ENCODE peak calls at places on chromosomes 1 and 21, in ten cellular contexts. U, X, K, R, J, D, F, C, O and L are unnamed samples.

GRCh38 chr21:45406801-45407628 is 2.0 kb downstream of the COL18A1 start:
- DNase-seq in U (no peak), X (peak), K (peak), R (no peak), J (peak), D (no peak), F (no peak), C (no peak), O (no peak), L (no peak)

GRCh38 chr1:154952664-154953063 is 3.2 kb downstream of the PBXIP1 start:
- DNase-seq in U (no peak), X (no peak), K (no peak), R (no peak), J (no peak), D (no peak), F (no peak), C (no peak), O (no peak), L (no peak)

GRCh38 chr1:145889722-145890121 is 4.1 kb upstream of the ANKRD35 start:
- DNase-seq in U (no peak), X (no peak), K (no peak), R (no peak), J (no peak), D (no peak), F (no peak), C (no peak), O (no peak), L (no peak)

GRCh38 chr1:198656500-198656932 is 17.7 kb downstream of the PTPRC start:
- DNase-seq in U (no peak), X (no peak), K (no peak), R (peak), J (no peak), D (peak), F (no peak), C (no peak), O (no peak), L (peak)

GRCh38 chr1:209409786-209410185 is 173.7 kb upstream of the CAMK1G start:
- DNase-seq in U (peak), X (no peak), K (no peak), R (no peak), J (no peak), D (peak), F (peak), C (no peak), O (no peak), L (no peak)

GRCh38 chr1:38789498-38790169 is 69.9 kb downstream of the RRAGC start:
- DNase-seq in U (no peak), X (no peak), K (no peak), R (no peak), J (no peak), D (no peak), F (no peak), C (no peak), O (no peak), L (no peak)

GRCh38 chr1:66571789-66572188 is 37.8 kb downstream of the SGIP1 start:
- DNase-seq in U (no peak), X (no peak), K (no peak), R (no peak), J (no peak), D (peak), F (peak), C (no peak), O (no peak), L (no peak)

GRCh38 chr1:204493882-204494280 is 724 bp downstream of the PIK3C2B start:
- DNase-seq in U (no peak), X (peak), K (peak), R (peak), J (peak), D (no peak), F (peak), C (no peak), O (peak), L (no peak)

GRCh38 chr1:236200925-236201324 is 58.6 kb downstream of the GPR137B start:
- DNase-seq in U (no peak), X (no peak), K (no peak), R (no peak), J (no peak), D (no peak), F (no peak), C (no peak), O (no peak), L (no peak)

GRCh38 chr1:236636017-236636416 is 31.7 kb upstream of the HEATR1 start:
- DNase-seq in U (no peak), X (peak), K (no peak), R (no peak), J (no peak), D (no peak), F (no peak), C (no peak), O (no peak), L (no peak)

GRCh38 chr1:180431683-180432082 is 70.7 kb downstream of the ACBD6 start:
- DNase-seq in U (no peak), X (no peak), K (no peak), R (no peak), J (no peak), D (no peak), F (no peak), C (no peak), O (no peak), L (no peak)

GRCh38 chr1:221727146-221728036 is 14.5 kb downstream of the DUSP10 start:
- DNase-seq in U (no peak), X (no peak), K (no peak), R (no peak), J (no peak), D (no peak), F (no peak), C (no peak), O (no peak), L (no peak)

GRCh38 chr1:86775395-86775794 is 71.0 kb downstream of the SH3GLB1 start:
- DNase-seq in U (no peak), X (no peak), K (no peak), R (no peak), J (no peak), D (no peak), F (no peak), C (no peak), O (no peak), L (no peak)

GRCh38 chr1:22364764-22365163 is 86.9 kb upstream of the ZBTB40 start:
- DNase-seq in U (no peak), X (no peak), K (no peak), R (no peak), J (no peak), D (no peak), F (no peak), C (no peak), O (no peak), L (no peak)

GRCh38 chr1:57489342-57490036 is 65.6 kb upstream of the DAB1 start:
- DNase-seq in U (no peak), X (no peak), K (no peak), R (no peak), J (no peak), D (peak), F (peak), C (no peak), O (no peak), L (no peak)

DNA sequence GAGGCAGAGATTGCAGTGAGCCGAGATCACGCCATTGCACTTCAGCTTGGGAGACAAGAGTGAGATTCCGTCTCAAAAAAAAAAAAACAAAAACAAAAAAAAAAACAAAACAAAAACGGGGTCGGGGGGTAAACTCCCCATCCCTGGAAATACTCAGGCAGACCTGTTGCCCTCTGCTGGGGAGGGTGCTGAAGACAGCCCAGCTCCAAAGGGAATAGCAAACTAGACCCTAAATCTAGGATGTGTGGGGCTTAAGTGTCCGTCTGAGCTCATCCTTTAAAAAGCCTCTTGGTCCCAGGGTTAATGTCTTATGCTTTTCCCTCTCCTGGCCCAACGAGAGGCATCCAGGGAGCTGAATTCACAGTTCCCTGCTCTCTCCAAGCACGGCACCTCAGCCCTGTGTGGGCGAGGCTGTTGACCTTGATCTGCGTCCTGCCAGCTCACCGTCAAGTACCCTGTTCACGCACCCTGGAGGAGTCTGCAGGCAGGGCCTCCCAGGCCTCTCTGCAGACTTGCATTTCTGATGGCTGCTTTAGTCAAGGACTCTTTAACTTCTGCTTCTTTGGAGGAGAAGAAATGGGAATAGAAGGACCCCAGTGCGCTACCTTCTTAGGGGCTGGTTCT is 22.3 kb downstream of the KCND3 start:
- DNase-seq in U (no peak), X (no peak), K (no peak), R (no peak), J (no peak), D (no peak), F (no peak), C (no peak), O (no peak), L (no peak)
- TF ChIP-seq CTCF in U (no peak), X (no peak), K (no peak), R (no peak), J (no peak), D (no peak), F (no peak), C (no peak), O (no peak), L (no peak)

DNA sequence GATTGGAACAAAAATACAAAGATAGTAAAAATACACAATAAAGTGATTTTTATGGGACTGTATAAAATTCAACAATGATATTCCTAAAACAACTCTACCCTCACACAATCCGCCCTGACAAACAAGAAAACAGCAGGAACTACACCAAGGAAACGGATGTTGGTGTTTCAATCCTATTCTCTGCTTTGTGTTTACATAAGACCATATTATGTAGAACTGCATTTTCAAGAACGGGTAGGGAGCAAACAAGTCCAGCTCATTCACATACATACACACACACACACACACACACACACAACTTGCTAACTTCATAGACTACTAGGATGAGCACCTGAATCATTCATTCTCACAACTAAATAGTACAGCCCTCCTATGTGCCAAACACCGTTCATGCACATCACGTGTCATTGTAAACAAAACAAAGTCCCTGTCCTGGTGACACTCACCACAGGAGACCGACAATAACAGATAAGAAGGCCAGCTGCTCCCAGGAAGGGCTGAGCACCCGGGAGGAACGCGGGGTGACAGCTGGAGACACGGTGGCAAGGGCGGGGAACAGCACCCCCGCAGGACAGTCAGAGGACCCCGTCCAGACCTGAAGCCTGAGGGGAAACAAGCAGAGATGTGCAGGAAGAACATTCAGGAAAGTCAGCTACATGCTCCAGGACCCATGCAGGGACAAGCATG is 43.0 kb downstream of the NPHP4 start:
- DNase-seq in U (no peak), X (no peak), K (no peak), R (no peak), J (no peak), D (no peak), F (no peak), C (no peak), O (no peak), L (no peak)
- TF ChIP-seq CTCF in U (no peak), X (no peak), K (no peak), R (no peak), J (no peak), D (peak), F (peak), C (peak), O (no peak), L (no peak)

DNA sequence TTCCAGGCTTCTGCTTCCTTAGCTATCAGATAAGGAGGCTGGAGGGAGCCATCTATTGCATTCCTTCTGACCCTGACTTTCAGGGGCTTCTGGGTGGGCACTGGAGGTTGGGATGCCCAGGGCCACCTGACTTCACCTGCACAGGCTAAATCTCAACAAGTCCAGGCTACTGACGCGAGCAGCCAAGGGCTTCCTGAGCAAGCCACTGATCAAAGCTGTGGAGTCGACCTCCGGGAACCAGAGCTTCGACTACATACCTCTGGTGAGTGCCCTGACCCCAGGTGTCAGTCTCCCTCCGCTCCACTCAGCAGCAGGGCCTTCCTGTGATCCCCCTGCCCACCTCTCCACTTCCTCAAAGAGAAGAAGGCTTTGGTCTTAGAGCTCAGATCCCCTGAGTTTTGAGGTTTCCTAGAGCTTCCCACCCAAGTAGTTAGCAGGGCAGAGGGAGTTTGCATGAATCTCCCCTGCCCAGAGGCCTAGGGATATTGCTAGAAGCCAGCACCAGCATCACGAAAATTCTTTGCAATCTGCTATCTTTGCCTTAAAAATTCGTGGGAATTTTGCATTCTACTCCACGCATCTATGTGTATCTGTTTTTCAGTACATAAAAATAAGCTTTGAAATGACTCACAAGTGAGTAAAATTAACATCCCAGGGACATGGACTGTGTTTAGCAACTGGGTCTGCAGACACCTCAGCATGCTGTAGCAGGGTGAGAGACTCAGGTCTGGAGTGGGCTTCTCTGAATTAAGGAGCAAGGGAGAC is 61.4 kb downstream of the VWA5B1 start:
- DNase-seq in U (no peak), X (no peak), K (no peak), R (no peak), J (no peak), D (no peak), F (no peak), C (no peak), O (no peak), L (no peak)
- TF ChIP-seq CTCF in U (no peak), X (no peak), K (no peak), R (no peak), J (no peak), D (no peak), F (no peak), C (no peak), O (no peak), L (no peak)

DNA sequence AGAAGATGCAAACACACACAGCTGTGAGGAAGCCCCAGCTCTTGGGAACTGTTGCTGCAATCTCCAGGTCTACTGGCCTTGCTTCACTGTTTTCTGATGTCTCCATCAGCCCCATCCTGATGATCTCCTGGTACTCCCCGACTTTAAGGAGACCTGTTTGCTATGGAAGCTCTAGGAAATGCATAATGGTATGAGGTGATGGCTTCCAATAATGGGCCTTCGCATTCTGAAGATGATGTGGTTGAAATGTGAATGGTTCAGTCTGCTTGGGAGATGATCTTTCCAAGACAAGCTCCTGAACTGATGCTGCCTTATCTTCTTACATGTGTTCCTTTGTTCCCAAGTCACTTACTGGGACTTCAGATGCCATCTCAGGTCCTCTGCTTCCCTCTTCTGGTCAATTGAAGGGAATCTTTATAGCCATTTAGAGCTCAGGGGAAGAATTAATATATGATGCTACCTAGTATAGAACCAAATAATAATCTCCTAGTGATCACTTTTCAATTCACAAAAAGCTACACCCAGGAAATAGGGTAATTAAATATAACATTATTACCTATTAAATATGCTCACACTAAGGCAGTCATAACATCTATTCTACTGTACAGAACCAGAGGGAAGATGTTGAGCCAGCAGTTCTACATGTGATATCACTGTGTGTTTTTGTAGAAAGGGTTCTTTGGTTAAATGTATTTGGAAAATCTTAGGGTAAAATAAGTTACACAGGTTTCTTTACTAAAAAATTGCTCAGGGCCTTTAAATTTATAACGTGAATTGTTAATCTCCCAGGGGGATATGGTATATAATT is 73.9 kb upstream of the VTCN1 start:
- DNase-seq in U (peak), X (no peak), K (no peak), R (no peak), J (peak), D (peak), F (peak), C (no peak), O (peak), L (no peak)
- TF ChIP-seq CTCF in U (peak), X (peak), K (peak), R (no peak), J (no peak), D (peak), F (peak), C (peak), O (no peak), L (no peak)

GRCh38 chr21:17931080-17931479 is 111.9 kb upstream of the C21orf91 start:
- DNase-seq in U (no peak), X (no peak), K (no peak), R (no peak), J (no peak), D (no peak), F (no peak), C (no peak), O (no peak), L (no peak)
- TF ChIP-seq CTCF in U (peak), X (no peak), K (peak), R (no peak), J (peak), D (peak), F (no peak), C (peak), O (peak), L (peak)

DNA sequence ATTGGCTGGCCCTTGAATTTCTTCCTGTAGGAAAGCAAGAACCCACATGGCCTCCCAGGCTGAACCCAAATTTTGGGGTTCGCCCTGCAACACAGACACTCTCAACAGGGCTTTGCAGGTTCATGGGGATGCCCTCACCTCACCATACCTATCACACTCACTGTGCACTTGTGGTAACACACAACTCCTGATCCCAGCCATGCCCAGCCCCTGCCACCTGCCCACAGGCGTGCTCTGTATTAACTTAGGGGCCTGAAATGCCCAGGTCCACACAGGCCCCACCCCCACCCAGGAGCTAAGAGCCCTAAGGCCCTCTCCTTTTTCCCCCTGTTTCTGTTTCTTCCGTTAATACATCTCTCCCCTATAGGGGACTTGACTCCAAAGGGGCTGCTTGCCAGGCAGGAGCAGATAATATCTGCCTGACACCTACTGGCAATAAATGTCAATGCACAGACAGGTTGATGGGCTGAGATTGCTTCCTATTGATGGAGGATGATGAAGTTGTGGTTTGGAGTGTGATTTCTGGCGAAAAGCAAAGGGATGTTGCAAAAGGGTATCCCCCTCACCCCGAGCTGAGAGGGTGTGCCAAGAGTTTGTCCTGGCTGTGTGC is 171.5 kb downstream of the AJAP1 start:
- DNase-seq in U (no peak), X (no peak), K (peak), R (no peak), J (peak), D (no peak), F (no peak), C (no peak), O (peak), L (no peak)
- TF ChIP-seq CTCF in U (peak), X (peak), K (peak), R (no peak), J (no peak), D (no peak), F (no peak), C (peak), O (peak), L (no peak)